ENCODE peak calls at places on chromosomes 11 and 22, in eight cellular contexts. One of them, this sample, is unnamed.

GRCh38 chr11:121494355-121495099 is 41.8 kb upstream of the SORL1-AS1 start:
- DNase-seq in IMR-90: no peak
- DNase-seq in fibroblast of villous mesenchyme: no peak
- DNase-seq in epithelial cell of proximal tubule: no peak
- DNase-seq in foreskin fibroblast: no peak
- DNase-seq in AG09309: no peak
- DNase-seq in effector memory CD4-positive, alpha-beta T cell: no peak
- DNase-seq in mammary epithelial cell: no peak
- DNase-seq in this sample: no peak

GRCh38 chr22:24402460-24403192 is 24.8 kb upstream of the ADORA2A start:
- DNase-seq in epithelial cell of proximal tubule: peak; percentile 75
- DNase-seq in IMR-90: peak; percentile 94
- DNase-seq in fibroblast of villous mesenchyme: peak; percentile 97
- DNase-seq in AG09309: peak; percentile 90
- DNase-seq in foreskin fibroblast: peak; percentile 92
- DNase-seq in mammary epithelial cell: peak; percentile 80
- DNase-seq in effector memory CD4-positive, alpha-beta T cell: no peak
- DNase-seq in this sample: peak; percentile 91

GRCh38 chr22:28743852-28744251 is 2.0 kb downstream of the HSCB start:
- DNase-seq in foreskin fibroblast: no peak
- DNase-seq in epithelial cell of proximal tubule: no peak
- DNase-seq in effector memory CD4-positive, alpha-beta T cell: no peak
- DNase-seq in AG09309: no peak
- DNase-seq in mammary epithelial cell: no peak
- DNase-seq in IMR-90: no peak
- DNase-seq in fibroblast of villous mesenchyme: no peak
- DNase-seq in this sample: no peak

GRCh38 chr11:111982019-111982464 is 43.2 kb upstream of the DLAT start:
- DNase-seq in mammary epithelial cell: peak; percentile 59
- DNase-seq in AG09309: no peak
- DNase-seq in IMR-90: peak; percentile 43
- DNase-seq in epithelial cell of proximal tubule: peak; percentile 54
- DNase-seq in fibroblast of villous mesenchyme: peak; percentile 34
- DNase-seq in effector memory CD4-positive, alpha-beta T cell: no peak
- DNase-seq in foreskin fibroblast: no peak
- DNase-seq in this sample: peak; percentile 60

GRCh38 chr11:73236879-73237278 is 18.8 kb downstream of the P2RY2 start:
- DNase-seq in foreskin fibroblast: no peak
- DNase-seq in IMR-90: peak; percentile 18
- DNase-seq in effector memory CD4-positive, alpha-beta T cell: no peak
- DNase-seq in AG09309: no peak
- DNase-seq in mammary epithelial cell: peak; percentile 48
- DNase-seq in epithelial cell of proximal tubule: no peak
- DNase-seq in fibroblast of villous mesenchyme: peak; percentile 34
- DNase-seq in this sample: peak; percentile 39

GRCh38 chr22:44783091-44783490 is 30.7 kb downstream of the ARHGAP8 start:
- DNase-seq in mammary epithelial cell: no peak
- DNase-seq in AG09309: no peak
- DNase-seq in effector memory CD4-positive, alpha-beta T cell: no peak
- DNase-seq in IMR-90: no peak
- DNase-seq in epithelial cell of proximal tubule: no peak
- DNase-seq in foreskin fibroblast: no peak
- DNase-seq in fibroblast of villous mesenchyme: no peak
- DNase-seq in this sample: no peak

GRCh38 chr22:25494774-25495173 is 69.7 kb upstream of the GRK3 start:
- DNase-seq in mammary epithelial cell: no peak
- DNase-seq in IMR-90: no peak
- DNase-seq in epithelial cell of proximal tubule: no peak
- DNase-seq in effector memory CD4-positive, alpha-beta T cell: no peak
- DNase-seq in fibroblast of villous mesenchyme: no peak
- DNase-seq in AG09309: no peak
- DNase-seq in foreskin fibroblast: no peak
- DNase-seq in this sample: no peak

GRCh38 chr11:2156416-2157182 is 4.4 kb downstream of the INS start:
- DNase-seq in fibroblast of villous mesenchyme: peak; percentile 44
- DNase-seq in mammary epithelial cell: peak; percentile 40
- DNase-seq in IMR-90: peak; percentile 26
- DNase-seq in epithelial cell of proximal tubule: no peak
- DNase-seq in foreskin fibroblast: peak; percentile 26
- DNase-seq in effector memory CD4-positive, alpha-beta T cell: peak; percentile 7
- DNase-seq in AG09309: no peak
- DNase-seq in this sample: peak; percentile 61

GRCh38 chr22:32665676-32666075 is 135.8 kb upstream of the TIMP3 start:
- DNase-seq in foreskin fibroblast: peak; percentile 41
- DNase-seq in fibroblast of villous mesenchyme: peak; percentile 74
- DNase-seq in AG09309: no peak
- DNase-seq in effector memory CD4-positive, alpha-beta T cell: no peak
- DNase-seq in mammary epithelial cell: peak; percentile 82
- DNase-seq in IMR-90: peak; percentile 55
- DNase-seq in epithelial cell of proximal tubule: no peak
- DNase-seq in this sample: no peak

GRCh38 chr11:64687204-64687603 is 35.8 kb downstream of the NRXN2 start:
- DNase-seq in effector memory CD4-positive, alpha-beta T cell: no peak
- DNase-seq in mammary epithelial cell: no peak
- DNase-seq in fibroblast of villous mesenchyme: no peak
- DNase-seq in foreskin fibroblast: no peak
- DNase-seq in AG09309: no peak
- DNase-seq in epithelial cell of proximal tubule: no peak
- DNase-seq in IMR-90: no peak
- DNase-seq in this sample: peak; percentile 5

GRCh38 chr11:2442554-2442953 is 1.8 kb downstream of the TRPM5 start:
- DNase-seq in IMR-90: no peak
- DNase-seq in effector memory CD4-positive, alpha-beta T cell: no peak
- DNase-seq in foreskin fibroblast: no peak
- DNase-seq in mammary epithelial cell: no peak
- DNase-seq in epithelial cell of proximal tubule: no peak
- DNase-seq in AG09309: no peak
- DNase-seq in fibroblast of villous mesenchyme: no peak
- DNase-seq in this sample: no peak

GRCh38 chr11:88818978-88819377 is 246.8 kb downstream of the GRM5 start:
- DNase-seq in mammary epithelial cell: no peak
- DNase-seq in AG09309: no peak
- DNase-seq in foreskin fibroblast: no peak
- DNase-seq in epithelial cell of proximal tubule: no peak
- DNase-seq in fibroblast of villous mesenchyme: no peak
- DNase-seq in IMR-90: no peak
- DNase-seq in effector memory CD4-positive, alpha-beta T cell: no peak
- DNase-seq in this sample: no peak

GRCh38 chr11:64444838-64445441 is 86.0 kb downstream of the RPS6KA4 start:
- DNase-seq in epithelial cell of proximal tubule: no peak
- DNase-seq in mammary epithelial cell: peak; percentile 21
- DNase-seq in IMR-90: peak; percentile 17
- DNase-seq in foreskin fibroblast: peak; percentile 9
- DNase-seq in AG09309: no peak
- DNase-seq in effector memory CD4-positive, alpha-beta T cell: no peak
- DNase-seq in fibroblast of villous mesenchyme: no peak
- DNase-seq in this sample: peak; percentile 25

GRCh38 chr22:37454857-37455686 is 27.8 kb upstream of the ELFN2 start:
- DNase-seq in effector memory CD4-positive, alpha-beta T cell: no peak
- DNase-seq in foreskin fibroblast: peak; percentile 82
- DNase-seq in epithelial cell of proximal tubule: peak; percentile 87
- DNase-seq in IMR-90: peak; percentile 89
- DNase-seq in AG09309: peak; percentile 43
- DNase-seq in fibroblast of villous mesenchyme: peak; percentile 90
- DNase-seq in mammary epithelial cell: peak; percentile 67
- DNase-seq in this sample: peak; percentile 87

GRCh38 chr11:68342459-68343158 is 30.2 kb downstream of the LRP5 start:
- DNase-seq in mammary epithelial cell: peak; percentile 69
- DNase-seq in epithelial cell of proximal tubule: no peak
- DNase-seq in IMR-90: no peak
- DNase-seq in AG09309: no peak
- DNase-seq in effector memory CD4-positive, alpha-beta T cell: no peak
- DNase-seq in fibroblast of villous mesenchyme: no peak
- DNase-seq in foreskin fibroblast: no peak
- DNase-seq in this sample: no peak

GRCh38 chr11:121741316-121741715 is 288.5 kb upstream of the SORL1-AS1 start:
- DNase-seq in AG09309: no peak
- DNase-seq in effector memory CD4-positive, alpha-beta T cell: no peak
- DNase-seq in mammary epithelial cell: no peak
- DNase-seq in fibroblast of villous mesenchyme: peak; percentile 74
- DNase-seq in epithelial cell of proximal tubule: no peak
- DNase-seq in foreskin fibroblast: no peak
- DNase-seq in IMR-90: peak; percentile 32
- DNase-seq in this sample: no peak

GRCh38 chr11:8833568-8834275 is 77.3 kb upstream of the AKIP1 start:
- DNase-seq in foreskin fibroblast: no peak
- DNase-seq in IMR-90: peak; percentile 74
- DNase-seq in effector memory CD4-positive, alpha-beta T cell: no peak
- DNase-seq in epithelial cell of proximal tubule: no peak
- DNase-seq in mammary epithelial cell: peak; percentile 87
- DNase-seq in AG09309: no peak
- DNase-seq in fibroblast of villous mesenchyme: peak; percentile 79
- DNase-seq in this sample: no peak

GRCh38 chr11:104967493-104968364 is 645 bp downstream of the CASP4 start:
- DNase-seq in effector memory CD4-positive, alpha-beta T cell: no peak
- DNase-seq in IMR-90: peak; percentile 16
- DNase-seq in mammary epithelial cell: peak; percentile 39
- DNase-seq in AG09309: no peak
- DNase-seq in epithelial cell of proximal tubule: peak; percentile 29
- DNase-seq in foreskin fibroblast: no peak
- DNase-seq in fibroblast of villous mesenchyme: peak; percentile 32
- DNase-seq in this sample: peak; percentile 45

GRCh38 chr11:130115218-130115617 is 44.4 kb upstream of the ST14 start:
- DNase-seq in effector memory CD4-positive, alpha-beta T cell: no peak
- DNase-seq in IMR-90: peak; percentile 41
- DNase-seq in epithelial cell of proximal tubule: no peak
- DNase-seq in mammary epithelial cell: no peak
- DNase-seq in foreskin fibroblast: no peak
- DNase-seq in AG09309: no peak
- DNase-seq in fibroblast of villous mesenchyme: peak; percentile 40
- DNase-seq in this sample: peak; percentile 63

GRCh38 chr22:36319595-36320497 is 66.9 kb downstream of the APOL1 start:
- DNase-seq in AG09309: no peak
- DNase-seq in mammary epithelial cell: no peak
- DNase-seq in fibroblast of villous mesenchyme: no peak
- DNase-seq in IMR-90: no peak
- DNase-seq in effector memory CD4-positive, alpha-beta T cell: no peak
- DNase-seq in epithelial cell of proximal tubule: no peak
- DNase-seq in foreskin fibroblast: no peak
- DNase-seq in this sample: no peak

GRCh38 chr11:101442171-101442570 is 141.6 kb downstream of the TRPC6 start:
- DNase-seq in IMR-90: peak; percentile 81
- DNase-seq in foreskin fibroblast: peak; percentile 71
- DNase-seq in mammary epithelial cell: peak; percentile 14
- DNase-seq in effector memory CD4-positive, alpha-beta T cell: no peak
- DNase-seq in epithelial cell of proximal tubule: no peak
- DNase-seq in fibroblast of villous mesenchyme: no peak
- DNase-seq in AG09309: no peak
- DNase-seq in this sample: peak; percentile 76
- H3K4me3 ChIP-seq in IMR-90: no peak overlapping the region
- H3K4me3 ChIP-seq in foreskin fibroblast: no peak overlapping the region
- H3K4me3 ChIP-seq in mammary epithelial cell: no peak overlapping the region
- H3K4me3 ChIP-seq in effector memory CD4-positive, alpha-beta T cell: no peak overlapping the region
- H3K4me3 ChIP-seq in epithelial cell of proximal tubule: no peak overlapping the region
- H3K4me3 ChIP-seq in fibroblast of villous mesenchyme: no peak overlapping the region
- H3K4me3 ChIP-seq in AG09309: no peak overlapping the region
- H3K4me3 ChIP-seq in this sample: no peak overlapping the region

DNA sequence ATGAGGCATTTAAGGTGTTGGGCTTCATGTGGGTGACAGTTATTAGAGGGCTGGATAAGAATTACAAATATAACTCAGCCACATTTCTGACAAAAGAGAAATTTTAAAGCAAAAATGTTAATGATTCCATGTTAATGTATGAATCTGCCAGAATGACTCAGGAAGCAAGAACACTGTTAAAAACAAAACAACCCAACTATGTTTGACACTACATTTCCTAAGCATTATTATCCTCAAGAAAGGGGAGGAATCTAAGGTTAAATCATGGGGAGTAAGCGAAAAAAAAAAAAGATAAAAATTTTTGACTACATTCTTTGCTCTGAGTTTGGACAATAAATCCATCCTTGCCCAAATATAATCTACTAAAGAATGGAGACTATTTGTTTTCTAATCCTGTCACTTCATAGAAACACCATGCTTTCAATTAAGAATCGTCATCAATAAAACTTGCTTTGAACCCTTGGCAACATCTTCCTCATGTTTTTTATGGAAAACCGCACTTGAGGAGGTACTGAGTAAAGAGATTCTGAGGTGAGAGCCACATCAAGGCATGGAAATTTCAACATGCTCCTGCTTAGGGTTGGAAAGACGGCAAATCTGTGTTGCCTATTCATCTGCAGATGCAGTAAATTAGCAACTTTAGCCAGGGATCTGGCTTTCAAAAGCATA is 9.8 kb downstream of the MAML2 start:
- DNase-seq in epithelial cell of proximal tubule: no peak
- DNase-seq in IMR-90: no peak
- DNase-seq in mammary epithelial cell: no peak
- DNase-seq in foreskin fibroblast: no peak
- DNase-seq in AG09309: peak; percentile 82
- DNase-seq in fibroblast of villous mesenchyme: peak; percentile 55
- DNase-seq in effector memory CD4-positive, alpha-beta T cell: no peak
- DNase-seq in this sample: no peak
- H3K4me3 ChIP-seq in epithelial cell of proximal tubule: peak overlapping the region; percentile 7
- H3K4me3 ChIP-seq in IMR-90: no peak overlapping the region
- H3K4me3 ChIP-seq in mammary epithelial cell: no peak overlapping the region
- H3K4me3 ChIP-seq in foreskin fibroblast: no peak overlapping the region
- H3K4me3 ChIP-seq in AG09309: no peak overlapping the region
- H3K4me3 ChIP-seq in fibroblast of villous mesenchyme: no peak overlapping the region
- H3K4me3 ChIP-seq in effector memory CD4-positive, alpha-beta T cell: no peak overlapping the region
- H3K4me3 ChIP-seq in this sample: no peak overlapping the region

GRCh38 chr11:11750479-11750878 is 91.3 kb upstream of the USP47 start:
- DNase-seq in foreskin fibroblast: no peak
- DNase-seq in fibroblast of villous mesenchyme: no peak
- DNase-seq in effector memory CD4-positive, alpha-beta T cell: no peak
- DNase-seq in epithelial cell of proximal tubule: no peak
- DNase-seq in IMR-90: no peak
- DNase-seq in mammary epithelial cell: no peak
- DNase-seq in AG09309: no peak
- DNase-seq in this sample: no peak

GRCh38 chr11:11747570-11747969 is 94.2 kb upstream of the USP47 start:
- DNase-seq in epithelial cell of proximal tubule: no peak
- DNase-seq in foreskin fibroblast: no peak
- DNase-seq in fibroblast of villous mesenchyme: no peak
- DNase-seq in effector memory CD4-positive, alpha-beta T cell: no peak
- DNase-seq in mammary epithelial cell: no peak
- DNase-seq in IMR-90: no peak
- DNase-seq in AG09309: no peak
- DNase-seq in this sample: no peak

GRCh38 chr11:11746454-11746853 is 95.3 kb upstream of the USP47 start:
- DNase-seq in AG09309: no peak
- DNase-seq in mammary epithelial cell: no peak
- DNase-seq in foreskin fibroblast: no peak
- DNase-seq in fibroblast of villous mesenchyme: no peak
- DNase-seq in IMR-90: no peak
- DNase-seq in effector memory CD4-positive, alpha-beta T cell: no peak
- DNase-seq in epithelial cell of proximal tubule: no peak
- DNase-seq in this sample: no peak

GRCh38 chr11:11752688-11753087 is 89.1 kb upstream of the USP47 start:
- DNase-seq in epithelial cell of proximal tubule: no peak
- DNase-seq in AG09309: no peak
- DNase-seq in foreskin fibroblast: no peak
- DNase-seq in effector memory CD4-positive, alpha-beta T cell: no peak
- DNase-seq in mammary epithelial cell: no peak
- DNase-seq in IMR-90: no peak
- DNase-seq in fibroblast of villous mesenchyme: no peak
- DNase-seq in this sample: no peak

GRCh38 chr11:11748706-11749365 is 92.9 kb upstream of the USP47 start:
- DNase-seq in effector memory CD4-positive, alpha-beta T cell: no peak
- DNase-seq in epithelial cell of proximal tubule: no peak
- DNase-seq in foreskin fibroblast: peak; percentile 14
- DNase-seq in IMR-90: peak; percentile 41
- DNase-seq in AG09309: peak; percentile 3
- DNase-seq in mammary epithelial cell: peak; percentile 54
- DNase-seq in fibroblast of villous mesenchyme: no peak
- DNase-seq in this sample: no peak
- H3K4me3 ChIP-seq in effector memory CD4-positive, alpha-beta T cell: no peak overlapping the region
- H3K4me3 ChIP-seq in epithelial cell of proximal tubule: no peak overlapping the region
- H3K4me3 ChIP-seq in foreskin fibroblast: no peak overlapping the region
- H3K4me3 ChIP-seq in IMR-90: no peak overlapping the region
- H3K4me3 ChIP-seq in AG09309: no peak overlapping the region
- H3K4me3 ChIP-seq in mammary epithelial cell: no peak overlapping the region
- H3K4me3 ChIP-seq in fibroblast of villous mesenchyme: no peak overlapping the region
- H3K4me3 ChIP-seq in this sample: no peak overlapping the region

GRCh38 chr11:97745515-97746050 is 1275.2 kb upstream of the CNTN5 start:
- DNase-seq in mammary epithelial cell: no peak
- DNase-seq in foreskin fibroblast: no peak
- DNase-seq in epithelial cell of proximal tubule: no peak
- DNase-seq in fibroblast of villous mesenchyme: no peak
- DNase-seq in IMR-90: no peak
- DNase-seq in AG09309: no peak
- DNase-seq in effector memory CD4-positive, alpha-beta T cell: no peak
- DNase-seq in this sample: no peak
- H3K4me3 ChIP-seq in mammary epithelial cell: no peak overlapping the region
- H3K4me3 ChIP-seq in foreskin fibroblast: no peak overlapping the region
- H3K4me3 ChIP-seq in epithelial cell of proximal tubule: no peak overlapping the region
- H3K4me3 ChIP-seq in fibroblast of villous mesenchyme: no peak overlapping the region
- H3K4me3 ChIP-seq in IMR-90: no peak overlapping the region
- H3K4me3 ChIP-seq in AG09309: no peak overlapping the region
- H3K4me3 ChIP-seq in effector memory CD4-positive, alpha-beta T cell: no peak overlapping the region
- H3K4me3 ChIP-seq in this sample: no peak overlapping the region